ENCODE peak calls at places on chromosomes 3 and 15, in nine cellular contexts. F, O, R, P, G, H, K, V and L are unnamed samples.

GRCh38 chr3:170621256-170621655 is 35.4 kb upstream of the SLC7A14 start:
- DNase-seq in G (no peak), K (no peak), F (no peak), H (no peak), O (no peak), R (no peak), V (no peak), P (no peak), L (no peak)

GRCh38 chr3:193852901-193853300 is 259.9 kb downstream of the OPA1 start:
- DNase-seq in K (no peak), P (no peak), O (no peak), R (no peak), F (no peak), V (no peak), H (no peak), G (no peak), L (no peak)

GRCh38 chr3:124202754-124203153 is 210.8 kb upstream of the ROPN1 start:
- DNase-seq in H (peak), R (no peak), O (no peak), G (no peak), P (no peak), F (peak), K (no peak), V (peak), L (no peak)

GRCh38 chr3:158167737-158168469 is 58.0 kb downstream of the RSRC1 start:
- DNase-seq in H (no peak), V (peak), P (no peak), O (peak), R (no peak), F (no peak), K (no peak), G (peak), L (peak)

GRCh38 chr15:51801391-51801835 is 28.0 kb upstream of the TMOD3 start:
- DNase-seq in O (no peak), P (peak), V (peak), F (peak), G (no peak), R (no peak), K (no peak), H (peak), L (no peak)

GRCh38 chr15:72511536-72511935 is 37.4 kb downstream of the ARIH1 start:
- DNase-seq in H (no peak), V (peak), G (no peak), O (no peak), P (no peak), F (no peak), R (no peak), K (no peak), L (no peak)

GRCh38 chr3:137692803-137693431 is 71.2 kb upstream of the SOX14 start:
- DNase-seq in P (peak), H (peak), K (no peak), V (no peak), G (peak), F (peak), O (no peak), R (no peak), L (no peak)

GRCh38 chr15:82183121-82184031 is 79.2 kb downstream of the EFL1 start:
- DNase-seq in H (no peak), F (no peak), O (no peak), R (no peak), V (peak), K (no peak), P (no peak), G (no peak), L (peak)

GRCh38 chr15:67225336-67225735 is 29.1 kb downstream of the AAGAB start:
- DNase-seq in P (no peak), G (no peak), O (peak), H (no peak), R (no peak), F (no peak), K (no peak), V (peak), L (peak)

GRCh38 chr15:57091626-57092025 is 173.2 kb downstream of the TCF12 start:
- DNase-seq in H (no peak), G (no peak), O (no peak), R (no peak), V (no peak), F (no peak), K (no peak), P (no peak), L (no peak)

GRCh38 chr3:38579146-38579545 is 70.3 kb downstream of the SCN5A start:
- DNase-seq in F (no peak), P (peak), R (no peak), G (no peak), O (no peak), H (no peak), V (peak), K (peak), L (no peak)

GRCh38 chr15:66390670-66391069 is 4.0 kb downstream of the MAP2K1 start:
- DNase-seq in V (no peak), F (no peak), O (no peak), P (no peak), H (no peak), R (peak), G (no peak), K (no peak), L (no peak)

GRCh38 chr3:99865321-99865720 is 47.7 kb downstream of the CMSS1 start:
- DNase-seq in G (no peak), P (no peak), R (no peak), K (no peak), H (no peak), F (no peak), O (no peak), V (peak), L (peak)

GRCh38 chr3:177452487-177452886 is 255.2 kb upstream of the TBL1XR1 start:
- DNase-seq in V (peak), H (no peak), K (no peak), P (no peak), F (no peak), G (no peak), R (no peak), O (peak), L (peak)

GRCh38 chr3:29453278-29453961 is 172.5 kb downstream of the RBMS3 start:
- DNase-seq in G (no peak), V (no peak), R (no peak), H (no peak), F (peak), O (no peak), K (no peak), P (peak), L (no peak)

GRCh38 chr3:134675726-134676252 is 25.0 kb upstream of the KY start:
- DNase-seq in V (peak), H (no peak), R (no peak), O (no peak), F (no peak), G (no peak), P (no peak), K (no peak), L (no peak)

GRCh38 chr3:2880357-2880756 is 229.8 kb downstream of the IL5RA start:
- DNase-seq in G (no peak), P (no peak), V (no peak), F (no peak), R (no peak), K (no peak), O (no peak), H (no peak), L (no peak)

GRCh38 chr3:119240101-119240581 is 537 bp downstream of the B4GALT4 start:
- DNase-seq in V (peak), F (no peak), P (no peak), R (no peak), G (peak), H (peak), O (no peak), K (peak), L (no peak)

GRCh38 chr3:57876632-57877031 is 120.5 kb downstream of the SLMAP start:
- DNase-seq in H (no peak), O (no peak), K (no peak), F (no peak), V (no peak), P (no peak), R (no peak), G (no peak), L (no peak)

GRCh38 chr15:92902723-92903587 is 2.8 kb downstream of the CHD2 start:
- DNase-seq in F (no peak), G (peak), K (no peak), R (no peak), O (no peak), P (no peak), V (no peak), H (no peak), L (no peak)

GRCh38 chr3:4461459-4462090 is 5.5 kb downstream of the SUMF1 start:
- DNase-seq in K (no peak), F (no peak), P (no peak), R (no peak), O (no peak), H (no peak), V (no peak), G (no peak), L (no peak)

GRCh38 chr15:76337739-76338554 is 1.4 kb downstream of the ISL2 start:
- DNase-seq in V (no peak), H (no peak), G (peak), R (no peak), K (no peak), O (no peak), P (no peak), F (no peak), L (no peak)

GRCh38 chr3:44929782-44930181 is 46.2 kb downstream of the ZDHHC3 start:
- DNase-seq in R (no peak), O (no peak), H (no peak), V (no peak), P (no peak), G (no peak), K (no peak), F (no peak), L (no peak)